ENCODE peak calls at places on chromosomes 13 and 19, in ten cellular contexts. X is mesendoderm; P is tibial artery; T is Daoy; E is stimulated activated effector memory CD8-positive, alpha-beta T cell treated with anti-CD3 and anti-CD28 coated beads, Interleukin-12 subunit alpha, Interleukin-12 subunit beta, amount 100 ng/mL, for 72 hours; W is effector memory CD4-positive, alpha-beta T cell; M is pulmonary artery endothelial cell; R is NCI-H2081; V is renal cortical epithelial cell; G is PC-3. N is an unnamed sample.

GRCh38 chr19:45051929-45052579 is 13.2 kb downstream of the CLASRP start:
- DNase-seq in X (no peak), P (no peak), T (no peak), E (no peak), W (no peak), M (no peak), R (no peak), V (no peak), G (no peak), N (no peak)

GRCh38 chr19:4636151-4636717 is 3.1 kb upstream of the TNFAIP8L1 start:
- DNase-seq in X (peak), P (no peak), T (peak), E (peak), W (peak), M (no peak), R (peak), V (no peak), G (peak), N (peak)

GRCh38 chr13:51501592-51502205 is 48.9 kb upstream of the INTS6 start:
- DNase-seq in X (no peak), P (no peak), T (peak), E (no peak), W (no peak), M (no peak), R (no peak), V (peak), G (peak), N (no peak)

GRCh38 chr19:45508931-45509691 is 1.8 kb downstream of the VASP start:
- DNase-seq in X (peak), P (peak), T (peak), E (no peak), W (no peak), M (peak), R (peak), V (peak), G (peak), N (peak)

GRCh38 chr13:30745917-30746686 is 10.8 kb downstream of the ALOX5AP start:
- DNase-seq in X (no peak), P (no peak), T (no peak), E (no peak), W (no peak), M (peak), R (no peak), V (peak), G (no peak), N (no peak)

GRCh38 chr19:58361900-58362271 is 665 bp downstream of the ZNF497 start:
- DNase-seq in X (peak), P (peak), T (peak), E (peak), W (no peak), M (peak), R (peak), V (no peak), G (peak), N (no peak)

GRCh38 chr13:78060966-78061365 is 142.3 kb upstream of the EDNRB start:
- DNase-seq in X (peak), P (no peak), T (no peak), E (no peak), W (no peak), M (no peak), R (no peak), V (no peak), G (no peak), N (no peak)

GRCh38 chr19:15378529-15379082 is 981 bp downstream of the AKAP8 start:
- DNase-seq in X (peak), P (peak), T (peak), E (no peak), W (peak), M (no peak), R (peak), V (peak), G (peak), N (peak)

GRCh38 chr13:26424181-26424580 is 133.3 kb upstream of the WASF3 start:
- DNase-seq in X (no peak), P (no peak), T (no peak), E (no peak), W (no peak), M (no peak), R (no peak), V (no peak), G (no peak), N (no peak)

GRCh38 chr13:91349992-91350911 is 2.8 kb downstream of the MIR17HG start:
- DNase-seq in X (no peak), P (no peak), T (no peak), E (no peak), W (no peak), M (no peak), R (no peak), V (no peak), G (no peak), N (no peak)

GRCh38 chr19:48501446-48501960 is 10.1 kb downstream of the LMTK3 start:
- DNase-seq in X (peak), P (no peak), T (no peak), E (no peak), W (peak), M (no peak), R (peak), V (peak), G (peak), N (no peak)